ENCODE peak calls at places on chromosomes 3 and 15, in eight cellular contexts. One of them, this sample, is unnamed.

GRCh38 chr3:36833160-36833814 is 68.9 kb upstream of the DCLK3 start:
- DNase-seq in NCI-H1694: no peak
- DNase-seq in activated CD4-positive, alpha-beta T cell treated with anti-CD3 and anti-CD28 coated beads, Interleukin-2, amount 10 ng/mL, durations not matched to agents 7 days and 5 days: no peak
- DNase-seq in NCI-H69: no peak
- DNase-seq in esophagus squamous epithelium: no peak
- DNase-seq in T-helper 9 cell: no peak
- DNase-seq in foreskin melanocyte: no peak
- DNase-seq in HCT116: no peak
- DNase-seq in this sample: peak; percentile 22

GRCh38 chr3:81425198-81425868 is 336.1 kb downstream of the GBE1 start:
- DNase-seq in esophagus squamous epithelium: no peak
- DNase-seq in NCI-H1694: no peak
- DNase-seq in HCT116: no peak
- DNase-seq in NCI-H69: no peak
- DNase-seq in T-helper 9 cell: no peak
- DNase-seq in foreskin melanocyte: no peak
- DNase-seq in activated CD4-positive, alpha-beta T cell treated with anti-CD3 and anti-CD28 coated beads, Interleukin-2, amount 10 ng/mL, durations not matched to agents 7 days and 5 days: no peak
- DNase-seq in this sample: peak; percentile 92

GRCh38 chr15:63712828-63713520 is 115.8 kb downstream of the FBXL22 start:
- DNase-seq in foreskin melanocyte: no peak
- DNase-seq in HCT116: no peak
- DNase-seq in esophagus squamous epithelium: no peak
- DNase-seq in T-helper 9 cell: no peak
- DNase-seq in NCI-H1694: no peak
- DNase-seq in activated CD4-positive, alpha-beta T cell treated with anti-CD3 and anti-CD28 coated beads, Interleukin-2, amount 10 ng/mL, durations not matched to agents 7 days and 5 days: no peak
- DNase-seq in NCI-H69: no peak
- DNase-seq in this sample: no peak

GRCh38 chr3:72595376-72595775 is 252.9 kb downstream of the SHQ1 start:
- DNase-seq in foreskin melanocyte: no peak
- DNase-seq in T-helper 9 cell: no peak
- DNase-seq in NCI-H1694: no peak
- DNase-seq in esophagus squamous epithelium: no peak
- DNase-seq in activated CD4-positive, alpha-beta T cell treated with anti-CD3 and anti-CD28 coated beads, Interleukin-2, amount 10 ng/mL, durations not matched to agents 7 days and 5 days: no peak
- DNase-seq in NCI-H69: no peak
- DNase-seq in HCT116: no peak
- DNase-seq in this sample: no peak

GRCh38 chr3:102354818-102355515 is 79.8 kb upstream of the ZPLD1 start:
- DNase-seq in NCI-H69: peak; percentile 4
- DNase-seq in HCT116: peak; percentile 12
- DNase-seq in activated CD4-positive, alpha-beta T cell treated with anti-CD3 and anti-CD28 coated beads, Interleukin-2, amount 10 ng/mL, durations not matched to agents 7 days and 5 days: no peak
- DNase-seq in NCI-H1694: no peak
- DNase-seq in T-helper 9 cell: no peak
- DNase-seq in esophagus squamous epithelium: no peak
- DNase-seq in foreskin melanocyte: no peak
- DNase-seq in this sample: peak; percentile 66

GRCh38 chr15:88127477-88127799 is 129.1 kb downstream of the NTRK3 start:
- DNase-seq in T-helper 9 cell: no peak
- DNase-seq in foreskin melanocyte: no peak
- DNase-seq in NCI-H1694: peak; percentile 44
- DNase-seq in activated CD4-positive, alpha-beta T cell treated with anti-CD3 and anti-CD28 coated beads, Interleukin-2, amount 10 ng/mL, durations not matched to agents 7 days and 5 days: no peak
- DNase-seq in esophagus squamous epithelium: no peak
- DNase-seq in HCT116: no peak
- DNase-seq in NCI-H69: no peak
- DNase-seq in this sample: no peak

GRCh38 chr15:69224383-69224782 is 63.9 kb downstream of the GLCE start:
- DNase-seq in HCT116: no peak
- DNase-seq in NCI-H1694: no peak
- DNase-seq in T-helper 9 cell: no peak
- DNase-seq in foreskin melanocyte: no peak
- DNase-seq in activated CD4-positive, alpha-beta T cell treated with anti-CD3 and anti-CD28 coated beads, Interleukin-2, amount 10 ng/mL, durations not matched to agents 7 days and 5 days: no peak
- DNase-seq in esophagus squamous epithelium: no peak
- DNase-seq in NCI-H69: peak; percentile 30
- DNase-seq in this sample: peak; percentile 13

GRCh38 chr3:13703071-13703470 is 154.1 kb downstream of the FBLN2 start:
- DNase-seq in T-helper 9 cell: no peak
- DNase-seq in NCI-H69: no peak
- DNase-seq in esophagus squamous epithelium: no peak
- DNase-seq in activated CD4-positive, alpha-beta T cell treated with anti-CD3 and anti-CD28 coated beads, Interleukin-2, amount 10 ng/mL, durations not matched to agents 7 days and 5 days: no peak
- DNase-seq in HCT116: no peak
- DNase-seq in NCI-H1694: no peak
- DNase-seq in foreskin melanocyte: no peak
- DNase-seq in this sample: no peak

GRCh38 chr3:4734454-4734853 is 241.3 kb downstream of the ITPR1 start:
- DNase-seq in HCT116: no peak
- DNase-seq in T-helper 9 cell: no peak
- DNase-seq in foreskin melanocyte: no peak
- DNase-seq in esophagus squamous epithelium: no peak
- DNase-seq in NCI-H1694: no peak
- DNase-seq in NCI-H69: peak; percentile 94
- DNase-seq in activated CD4-positive, alpha-beta T cell treated with anti-CD3 and anti-CD28 coated beads, Interleukin-2, amount 10 ng/mL, durations not matched to agents 7 days and 5 days: no peak
- DNase-seq in this sample: no peak

GRCh38 chr3:18481946-18482548 is 56.9 kb upstream of the SATB1 start:
- DNase-seq in activated CD4-positive, alpha-beta T cell treated with anti-CD3 and anti-CD28 coated beads, Interleukin-2, amount 10 ng/mL, durations not matched to agents 7 days and 5 days: no peak
- DNase-seq in NCI-H1694: no peak
- DNase-seq in T-helper 9 cell: no peak
- DNase-seq in foreskin melanocyte: no peak
- DNase-seq in HCT116: no peak
- DNase-seq in NCI-H69: no peak
- DNase-seq in esophagus squamous epithelium: no peak
- DNase-seq in this sample: peak; percentile 70

GRCh38 chr3:120496278-120496975 is 45.6 kb upstream of the FSTL1 start:
- DNase-seq in T-helper 9 cell: no peak
- DNase-seq in NCI-H69: no peak
- DNase-seq in esophagus squamous epithelium: no peak
- DNase-seq in activated CD4-positive, alpha-beta T cell treated with anti-CD3 and anti-CD28 coated beads, Interleukin-2, amount 10 ng/mL, durations not matched to agents 7 days and 5 days: no peak
- DNase-seq in NCI-H1694: no peak
- DNase-seq in HCT116: no peak
- DNase-seq in foreskin melanocyte: peak; percentile 82
- DNase-seq in this sample: no peak

GRCh38 chr3:197007296-197007940 is 22.2 kb downstream of the MELTF start:
- DNase-seq in NCI-H1694: no peak
- DNase-seq in activated CD4-positive, alpha-beta T cell treated with anti-CD3 and anti-CD28 coated beads, Interleukin-2, amount 10 ng/mL, durations not matched to agents 7 days and 5 days: no peak
- DNase-seq in esophagus squamous epithelium: no peak
- DNase-seq in foreskin melanocyte: no peak
- DNase-seq in T-helper 9 cell: no peak
- DNase-seq in NCI-H69: peak; percentile 27
- DNase-seq in HCT116: no peak
- DNase-seq in this sample: no peak

GRCh38 chr3:136266468-136266867 is 16.3 kb downstream of the PCCB start:
- DNase-seq in T-helper 9 cell: no peak
- DNase-seq in NCI-H69: no peak
- DNase-seq in NCI-H1694: no peak
- DNase-seq in activated CD4-positive, alpha-beta T cell treated with anti-CD3 and anti-CD28 coated beads, Interleukin-2, amount 10 ng/mL, durations not matched to agents 7 days and 5 days: no peak
- DNase-seq in HCT116: no peak
- DNase-seq in foreskin melanocyte: no peak
- DNase-seq in esophagus squamous epithelium: no peak
- DNase-seq in this sample: no peak

GRCh38 chr3:152278674-152279427 is 10.1 kb downstream of the MBNL1 start:
- DNase-seq in NCI-H69: no peak
- DNase-seq in esophagus squamous epithelium: no peak
- DNase-seq in HCT116: no peak
- DNase-seq in T-helper 9 cell: no peak
- DNase-seq in activated CD4-positive, alpha-beta T cell treated with anti-CD3 and anti-CD28 coated beads, Interleukin-2, amount 10 ng/mL, durations not matched to agents 7 days and 5 days: no peak
- DNase-seq in NCI-H1694: no peak
- DNase-seq in foreskin melanocyte: no peak
- DNase-seq in this sample: no peak

GRCh38 chr15:96625251-96625650 is 294.8 kb downstream of the NR2F2 start:
- DNase-seq in foreskin melanocyte: no peak
- DNase-seq in T-helper 9 cell: no peak
- DNase-seq in NCI-H1694: no peak
- DNase-seq in NCI-H69: no peak
- DNase-seq in HCT116: no peak
- DNase-seq in esophagus squamous epithelium: no peak
- DNase-seq in activated CD4-positive, alpha-beta T cell treated with anti-CD3 and anti-CD28 coated beads, Interleukin-2, amount 10 ng/mL, durations not matched to agents 7 days and 5 days: no peak
- DNase-seq in this sample: no peak

GRCh38 chr3:112351823-112352222 is 18.9 kb downstream of the CD200 start:
- DNase-seq in T-helper 9 cell: no peak
- DNase-seq in activated CD4-positive, alpha-beta T cell treated with anti-CD3 and anti-CD28 coated beads, Interleukin-2, amount 10 ng/mL, durations not matched to agents 7 days and 5 days: no peak
- DNase-seq in foreskin melanocyte: no peak
- DNase-seq in NCI-H69: peak; percentile 26
- DNase-seq in esophagus squamous epithelium: no peak
- DNase-seq in NCI-H1694: no peak
- DNase-seq in HCT116: no peak
- DNase-seq in this sample: no peak